ENCODE peak calls at places on chromosome 20, in four cellular contexts. R, Q, O and B are unnamed samples.

GRCh38 chr20:22576733-22577514 is 7.4 kb downstream of the FOXA2 start:
- DNase-seq in R (no peak), Q (no peak), O (no peak), B (no peak)

GRCh38 chr20:57509665-57510237 is 15.2 kb downstream of the CTCFL start:
- DNase-seq in R (peak; percentile 19), Q (no peak), O (no peak), B (peak; percentile 77)

GRCh38 chr20:63544958-63545516 is 2.5 kb downstream of the SRMS start:
- DNase-seq in R (no peak), Q (no peak), O (no peak), B (peak; percentile 82)

GRCh38 chr20:45998337-45998736 is 10.4 kb upstream of the MMP9 start:
- DNase-seq in R (no peak), Q (no peak), O (no peak), B (no peak)

GRCh38 chr20:49420292-49420691 is 62.2 kb downstream of the KCNB1 start:
- DNase-seq in R (peak; percentile 16), Q (peak; percentile 32), O (no peak), B (no peak)

GRCh38 chr20:11368965-11369711 is 548.6 kb upstream of the BTBD3 start:
- DNase-seq in R (no peak), Q (no peak), O (no peak), B (no peak)

GRCh38 chr20:8755340-8756118 is 313.4 kb upstream of the PLCB4 start:
- DNase-seq in R (no peak), Q (no peak), O (no peak), B (no peak)

GRCh38 chr20:8362457-8362856 is 230.4 kb downstream of the PLCB1 start:
- DNase-seq in R (no peak), Q (no peak), O (no peak), B (no peak)

GRCh38 chr20:37901667-37902503 is 1.0 kb upstream of the VSTM2L start:
- DNase-seq in R (peak; percentile 92), Q (peak; percentile 19), O (peak; percentile 24), B (peak; percentile 62)

GRCh38 chr20:4633780-4634179 is 87.9 kb upstream of the PRND start:
- DNase-seq in R (peak; percentile 83), Q (no peak), O (no peak), B (no peak)

GRCh38 chr20:53599378-53599777 is 5.7 kb upstream of the ZNF217 start:
- DNase-seq in R (no peak), Q (no peak), O (no peak), B (no peak)

GRCh38 chr20:48897298-48898044 is 24.0 kb upstream of the ARFGEF2 start:
- DNase-seq in R (peak; percentile 88), Q (no peak), O (no peak), B (no peak)

GRCh38 chr20:46220808-46221207 is 87.5 kb downstream of the CDH22 start:
- DNase-seq in R (no peak), Q (no peak), O (no peak), B (peak; percentile 30)

GRCh38 chr20:5848711-5849505 is 98.7 kb downstream of the SHLD1 start:
- DNase-seq in R (peak; percentile 54), Q (no peak), O (no peak), B (no peak)

GRCh38 chr20:32621071-32621913 is 36.2 kb upstream of the NOL4L start:
- DNase-seq in R (no peak), Q (no peak), O (no peak), B (no peak)

GRCh38 chr20:32203556-32204484 is 3.7 kb downstream of the PLAGL2 start:
- DNase-seq in R (peak; percentile 36), Q (peak; percentile 70), O (peak; percentile 39), B (no peak)

GRCh38 chr20:25659999-25660398 is 36.2 kb upstream of the NANP start:
- DNase-seq in R (no peak), Q (no peak), O (no peak), B (no peak)

GRCh38 chr20:9344080-9344920 is 170.1 kb upstream of the LAMP5 start:
- DNase-seq in R (peak; percentile 89), Q (no peak), O (peak; percentile 22), B (no peak)

DNA sequence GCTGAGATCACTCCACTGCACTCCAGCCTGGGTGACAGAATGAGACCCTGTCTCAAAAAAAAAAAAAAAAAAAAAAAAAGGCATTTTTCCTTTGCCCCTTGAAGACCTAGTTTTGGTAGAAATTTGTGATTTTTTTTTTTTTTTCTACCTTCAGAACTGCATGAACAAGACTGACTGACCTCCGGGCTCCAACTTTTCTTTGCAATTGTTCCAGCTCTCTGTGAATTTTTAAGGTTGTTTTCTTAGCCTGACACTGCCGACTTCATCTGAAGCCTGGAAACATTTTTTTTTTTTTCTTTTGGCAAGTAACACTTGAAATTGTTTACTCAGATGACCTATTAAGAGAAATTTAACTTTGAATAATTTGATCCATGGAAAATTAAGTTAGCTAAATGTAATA is 73.0 kb downstream of the SLC24A3 start:
- DNase-seq in R (peak; percentile 37), Q (no peak), O (no peak), B (no peak)
- TF ChIP-seq CTCF in R (no peak), Q (no peak), O (no peak), B (no peak)

DNA sequence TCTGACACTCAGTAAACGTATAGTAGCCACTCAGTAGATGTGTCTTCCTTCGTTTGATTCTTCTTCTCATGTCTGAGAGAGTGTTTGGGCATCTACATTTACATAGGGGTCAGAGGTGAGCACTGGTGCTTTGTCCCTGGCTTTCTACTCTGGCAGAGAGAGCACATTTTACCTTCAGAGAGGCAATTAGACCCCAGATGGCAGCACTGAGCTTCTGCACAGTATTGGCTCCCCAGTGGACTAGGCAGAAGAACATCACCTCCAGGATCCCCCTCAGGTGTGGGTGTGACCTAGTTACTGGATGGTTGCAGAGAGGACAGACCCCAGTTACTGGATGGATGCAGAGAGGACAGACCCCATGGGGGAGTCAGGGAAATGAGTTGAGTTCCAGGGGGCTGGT is 327.2 kb downstream of the DHX35 start:
- DNase-seq in R (no peak), Q (no peak), O (no peak), B (peak; percentile 13)
- TF ChIP-seq CTCF in R (peak; percentile 18), Q (no peak), O (no peak), B (no peak)

DNA sequence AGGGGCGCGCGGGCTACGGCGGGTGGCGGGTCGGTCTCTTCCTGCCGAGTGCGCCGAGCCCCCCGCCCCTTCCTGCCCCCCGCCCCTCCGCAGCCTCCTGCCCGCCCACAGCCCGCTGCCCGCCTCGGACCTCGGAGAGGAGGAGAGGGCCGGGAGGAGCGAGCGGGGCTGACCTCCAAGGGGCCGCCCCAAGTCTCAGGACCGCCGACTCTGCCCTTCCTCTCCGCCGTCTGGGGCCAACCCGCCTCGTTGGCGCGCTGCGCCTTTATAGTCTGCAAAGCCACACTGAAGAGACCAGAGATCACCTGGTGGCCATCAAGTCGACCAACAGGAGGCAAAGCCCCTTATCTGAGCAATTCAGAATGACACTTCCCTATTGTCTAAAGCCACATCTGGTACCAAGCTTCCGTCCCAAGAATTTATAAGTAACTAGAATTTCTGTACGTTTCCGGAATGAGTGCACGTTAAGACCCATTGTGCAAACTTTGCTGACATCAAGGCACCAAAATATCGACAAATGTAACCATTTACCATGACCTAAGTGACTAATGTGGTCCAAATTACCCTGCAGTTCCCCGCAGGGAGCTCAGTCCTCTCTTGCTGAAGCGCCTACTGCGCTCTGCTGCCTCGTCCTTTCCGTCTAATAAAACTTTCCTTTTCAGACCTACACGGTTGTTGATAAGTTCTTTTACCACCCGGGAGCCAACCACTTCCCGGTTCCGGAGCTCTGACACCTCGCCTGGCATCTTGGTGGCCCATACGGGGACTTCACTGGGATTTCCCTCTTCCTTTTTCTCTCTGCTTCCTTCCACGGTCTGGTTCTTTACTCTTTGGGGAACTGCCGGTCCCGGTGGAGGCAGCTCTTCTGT is at the start of gene CPXM1:
- DNase-seq in R (no peak), Q (no peak), O (no peak), B (no peak)
- TF ChIP-seq CTCF in R (peak; percentile 1), Q (no peak), O (no peak), B (no peak)

DNA sequence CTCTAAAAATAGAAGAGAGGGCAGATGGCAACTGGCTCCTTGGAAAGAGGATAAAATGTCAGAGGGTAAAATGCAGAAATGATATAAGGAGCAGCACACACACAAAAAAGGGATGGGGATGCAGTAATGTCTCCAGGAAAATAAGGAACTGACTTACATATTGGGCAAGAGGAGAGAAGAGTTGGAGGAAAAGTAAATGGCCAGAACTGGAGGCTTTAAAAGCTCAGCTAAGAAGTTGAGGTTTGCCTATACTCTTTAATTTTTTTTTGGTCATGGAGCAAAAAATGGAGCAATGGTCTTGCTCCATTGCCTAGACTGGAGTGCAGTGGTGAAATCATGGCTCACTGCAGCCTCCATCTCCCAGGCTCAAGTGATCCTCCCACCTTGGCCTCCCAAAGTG is 93.6 kb downstream of the SULF2 start:
- DNase-seq in R (peak; percentile 36), Q (no peak), O (no peak), B (no peak)
- TF ChIP-seq CTCF in R (no peak), Q (no peak), O (no peak), B (no peak)

GRCh38 chr20:59992531-59992930 is 34.3 kb downstream of the CDH26 start:
- DNase-seq in R (no peak), Q (no peak), O (no peak), B (no peak)
- TF ChIP-seq CTCF in R (no peak), Q (no peak), O (no peak), B (peak; percentile 49)

DNA sequence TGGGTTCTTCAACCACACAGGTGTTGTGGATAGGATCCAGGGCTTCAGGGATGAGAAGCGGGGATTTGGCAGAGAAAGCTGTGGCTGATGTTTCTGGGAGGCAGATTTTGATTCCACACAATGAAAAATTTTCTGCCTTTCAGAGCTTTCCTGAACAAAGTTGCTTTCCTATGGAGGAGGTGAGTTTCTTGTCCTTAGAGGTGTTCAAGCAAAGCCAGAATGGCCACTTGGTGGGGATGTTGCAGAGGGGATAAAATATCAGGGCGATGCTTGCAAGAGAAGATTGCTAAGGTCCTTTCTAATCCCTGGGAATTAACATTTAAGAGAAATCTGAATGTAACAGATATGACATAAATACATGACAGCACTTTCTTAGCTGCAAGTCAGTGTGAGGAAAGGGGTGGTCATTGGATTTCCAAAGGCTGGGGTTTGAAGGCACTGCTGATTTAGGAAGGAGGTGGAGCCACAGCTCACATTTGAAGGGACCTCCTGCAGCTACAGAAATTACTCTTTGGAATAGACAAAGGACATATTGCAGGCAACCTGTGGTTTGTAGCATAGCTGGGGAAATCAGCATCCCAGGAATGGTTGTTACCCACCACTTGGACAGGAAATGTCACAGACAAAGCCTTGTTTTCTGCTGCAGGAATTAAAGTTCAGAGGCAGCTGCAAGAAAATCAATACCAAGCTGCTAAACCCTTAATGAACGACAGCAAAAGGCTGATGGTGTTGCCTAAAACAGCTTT is 271.1 kb upstream of the CHD6 start:
- DNase-seq in R (no peak), Q (no peak), O (no peak), B (peak; percentile 50)
- TF ChIP-seq CTCF in R (no peak), Q (no peak), O (no peak), B (peak; percentile 13)

DNA sequence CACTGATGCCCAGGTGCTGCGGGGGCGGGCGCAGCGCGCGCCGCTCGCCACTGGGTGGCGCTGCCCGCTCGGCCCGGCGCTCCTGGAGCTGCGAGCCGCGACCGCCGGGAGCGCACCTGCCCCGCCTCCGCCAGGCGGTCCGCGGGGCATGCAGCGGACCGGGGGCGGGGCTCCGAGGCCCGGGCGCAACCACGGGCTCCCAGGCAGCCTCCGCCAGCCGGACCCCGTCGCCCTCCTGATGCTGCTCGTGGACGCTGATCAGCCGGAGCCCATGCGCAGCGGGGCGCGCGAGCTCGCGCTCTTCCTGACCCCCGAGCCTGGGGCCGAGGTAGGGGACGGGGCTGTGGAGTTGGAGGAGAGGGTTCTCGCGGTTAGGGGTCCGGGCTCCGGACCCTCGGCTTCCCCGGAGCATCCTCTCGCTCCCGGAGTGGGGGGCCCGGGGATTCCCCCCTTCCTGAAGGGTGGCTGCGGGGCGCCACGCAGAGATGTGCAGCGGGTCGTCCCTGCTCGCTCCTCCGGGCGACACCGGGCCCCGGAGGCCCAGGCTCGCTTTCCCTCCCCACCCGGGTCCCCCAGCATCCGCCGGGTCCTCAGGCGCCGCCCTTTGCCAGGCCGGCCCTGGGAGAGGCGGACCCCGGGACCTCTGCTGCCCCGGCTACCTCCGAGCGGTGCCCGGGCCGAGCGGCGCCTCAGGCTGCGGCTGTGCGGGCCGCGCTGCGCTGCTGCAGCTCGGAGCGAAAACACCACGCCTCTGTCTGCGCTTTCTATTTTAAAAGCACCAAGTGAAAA is at the start of gene BCAS4:
- DNase-seq in R (peak; percentile 72), Q (peak; percentile 70), O (peak; percentile 79), B (peak; percentile 96)
- TF ChIP-seq CTCF in R (peak; percentile 53), Q (no peak), O (peak; percentile 95), B (peak; percentile 98)